ENCODE peak calls at places on chromosomes 16 and 17, in five cellular contexts. U is lung, Y is suprapubic skin, L is stomach, T is A549. I is an unnamed sample.

GRCh38 chr17:17355426-17355825 is 52.3 kb downstream of the NT5M start:
- DNase-seq in L (no peak), Y (no peak), U (no peak), T (no peak), I (no peak)

GRCh38 chr17:17204041-17204591 is 2.0 kb downstream of the PLD6 start:
- DNase-seq in U (no peak), T (no peak), Y (no peak), L (peak), I (no peak)

GRCh38 chr17:208429-208828 is 27.0 kb upstream of the DOC2B start:
- DNase-seq in T (no peak), L (no peak), Y (no peak), U (no peak), I (no peak)

GRCh38 chr17:37770631-37771518 is 26.0 kb upstream of the HNF1B start:
- DNase-seq in L (peak), U (peak), Y (no peak), T (peak), I (no peak)

GRCh38 chr16:54648575-54648974 is 282.1 kb upstream of the IRX5 start:
- DNase-seq in T (no peak), L (no peak), Y (no peak), U (no peak), I (no peak)

GRCh38 chr16:23694707-23695373 is 16.2 kb downstream of the PLK1 start:
- DNase-seq in L (no peak), Y (no peak), U (no peak), T (no peak), I (no peak)

GRCh38 chr17:27352481-27353460 is 58.9 kb downstream of the WSB1 start:
- DNase-seq in T (peak), L (no peak), Y (no peak), U (no peak), I (no peak)

GRCh38 chr17:64406321-64407200 is 15.9 kb upstream of the PECAM1 start:
- DNase-seq in L (no peak), Y (no peak), U (no peak), T (peak), I (no peak)

GRCh38 chr16:68257906-68258800 is 6.2 kb upstream of the SLC7A6 start:
- DNase-seq in T (peak), L (no peak), U (no peak), Y (no peak), I (peak)

GRCh38 chr17:34241062-34241461 is 14.0 kb upstream of the CCL2 start:
- DNase-seq in Y (no peak), L (peak), T (no peak), U (no peak), I (no peak)

GRCh38 chr16:66521951-66522771 is 27.8 kb downstream of the TK2 start:
- DNase-seq in Y (no peak), T (no peak), L (peak), U (peak), I (no peak)

GRCh38 chr16:27251561-27252205 is 16.9 kb downstream of the NSMCE1 start:
- DNase-seq in L (no peak), Y (no peak), U (no peak), T (no peak), I (no peak)

GRCh38 chr16:76854234-76854633 is 336.8 kb upstream of the MON1B start:
- DNase-seq in L (no peak), U (no peak), Y (no peak), T (peak), I (no peak)

GRCh38 chr17:72967963-72968585 is 124.4 kb downstream of the SLC39A11 start:
- DNase-seq in Y (no peak), U (no peak), T (no peak), L (no peak), I (no peak)

GRCh38 chr17:75909051-75909811 is 4.5 kb upstream of the MRPL38 start:
- DNase-seq in T (no peak), L (peak), Y (no peak), U (peak), I (no peak)

GRCh38 chr16:59330030-59330670 is 596.0 kb upstream of the GOT2 start:
- DNase-seq in Y (no peak), L (no peak), T (no peak), U (no peak), I (no peak)

GRCh38 chr16:29982560-29983419 is 9.1 kb downstream of the TAOK2 start:
- DNase-seq in T (no peak), L (no peak), Y (peak), U (no peak), I (no peak)

GRCh38 chr16:84874553-84874952 is 54.8 kb downstream of the CRISPLD2 start:
- DNase-seq in Y (no peak), L (no peak), U (no peak), T (no peak), I (no peak)

GRCh38 chr16:8776193-8776592 is 21.2 kb downstream of the TMEM186 start:
- DNase-seq in T (no peak), U (no peak), Y (no peak), L (no peak), I (no peak)

GRCh38 chr17:65926599-65926998 is 265.3 kb downstream of the CEP112 start:
- DNase-seq in T (no peak), L (no peak), Y (no peak), U (no peak), I (no peak)

GRCh38 chr16:48583075-48584065 is 26.6 kb downstream of the N4BP1 start:
- DNase-seq in Y (no peak), L (no peak), T (no peak), U (peak), I (no peak)

GRCh38 chr17:19361975-19362292 is 589 bp downstream of the B9D1 start:
- DNase-seq in T (peak), L (no peak), Y (no peak), U (no peak), I (no peak)

GRCh38 chr16:87527055-87527724 is 34.4 kb upstream of the ZCCHC14 start:
- DNase-seq in Y (no peak), L (no peak), T (no peak), U (no peak), I (no peak)

GRCh38 chr16:81445143-81445922 is 725 bp downstream of the CMIP start:
- DNase-seq in U (no peak), Y (no peak), L (peak), T (no peak), I (no peak)

GRCh38 chr17:43830510-43831145 is 2.3 kb downstream of the MPP3 start:
- DNase-seq in L (no peak), T (no peak), Y (no peak), U (no peak), I (no peak)

GRCh38 chr17:73719588-73720071 is 75.4 kb upstream of the SDK2 start:
- DNase-seq in U (no peak), T (no peak), L (no peak), Y (no peak), I (no peak)

GRCh38 chr16:23847938-23848337 is 12.2 kb downstream of the PRKCB start:
- DNase-seq in U (no peak), T (no peak), Y (no peak), L (no peak), I (no peak)

GRCh38 chr17:45228985-45229517 is 7.4 kb downstream of the FMNL1 start:
- DNase-seq in L (peak), U (peak), T (peak), Y (peak), I (peak)

GRCh38 chr17:17208013-17208412 is 1.9 kb upstream of the PLD6 start:
- DNase-seq in L (no peak), T (no peak), U (no peak), Y (no peak), I (no peak)

GRCh38 chr16:10941127-10941933 is 938 bp downstream of the DEXI start:
- DNase-seq in Y (no peak), T (no peak), L (no peak), U (no peak), I (no peak)

GRCh38 chr16:10940501-10941079 is 1.7 kb downstream of the DEXI start:
- DNase-seq in U (no peak), T (no peak), Y (no peak), L (no peak), I (no peak)

GRCh38 chr16:10938321-10938720 is 3.9 kb downstream of the DEXI start:
- DNase-seq in T (no peak), Y (no peak), L (no peak), U (no peak), I (no peak)

GRCh38 chr16:10938844-10939648 is 3.2 kb downstream of the DEXI start:
- DNase-seq in T (no peak), U (no peak), L (no peak), Y (no peak), I (no peak)

DNA sequence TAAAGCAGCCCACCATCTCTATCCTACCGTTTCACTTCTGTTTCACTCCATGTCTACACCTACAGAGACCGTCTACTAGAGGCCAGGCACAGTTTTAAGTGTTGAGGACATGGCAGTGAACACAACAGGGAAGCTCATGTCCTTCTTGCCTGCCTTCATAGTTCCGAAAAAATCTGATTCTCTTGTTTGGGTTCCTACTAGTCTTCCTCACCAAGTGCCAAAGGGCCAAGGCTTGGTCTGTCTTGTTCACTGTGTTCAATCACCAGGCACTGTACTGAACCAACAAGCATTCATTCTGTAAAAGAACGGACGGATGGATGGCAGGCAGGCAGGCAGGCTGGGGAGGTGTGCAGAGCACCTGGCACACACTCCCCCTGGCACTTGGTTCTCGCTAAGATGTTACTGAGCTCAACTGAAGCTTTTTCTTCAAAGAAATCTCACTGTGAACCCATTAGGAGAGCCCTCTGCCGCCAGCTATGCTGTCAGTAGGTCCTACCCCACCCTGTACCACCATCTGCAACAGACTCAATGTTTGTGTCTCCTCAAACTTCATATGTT is 2.5 kb downstream of the DEXI start:
- DNase-seq in Y (no peak), T (no peak), U (no peak), L (no peak), I (no peak)
- H3K4me3 ChIP-seq in Y (peak), T (no peak), U (no peak), L (peak), I (peak)

GRCh38 chr17:7573324-7574080 is 5.9 kb upstream of the CD68 start:
- DNase-seq in L (peak), Y (peak), U (peak), T (peak), I (peak)

GRCh38 chr17:7570351-7570750 is 8.6 kb downstream of the SENP3 start:
- DNase-seq in T (no peak), Y (no peak), L (no peak), U (no peak), I (no peak)

GRCh38 chr17:7572338-7572587 is 7.2 kb upstream of the CD68 start:
- DNase-seq in Y (no peak), U (peak), L (no peak), T (no peak), I (no peak)

GRCh38 chr17:7574176-7574953 is 5.1 kb upstream of the CD68 start:
- DNase-seq in L (no peak), U (no peak), Y (no peak), T (no peak), I (no peak)

GRCh38 chr17:7572588-7573323 is 6.7 kb upstream of the CD68 start:
- DNase-seq in Y (peak), T (peak), U (no peak), L (peak), I (peak)
- TF ChIP-seq CTCF in Y (no peak), T (no peak), U (no peak), L (no peak), I (no peak)

GRCh38 chr17:78541488-78542237 is 35.5 kb downstream of the DNAH17 start:
- DNase-seq in U (no peak), T (peak), Y (peak), L (no peak), I (no peak)

GRCh38 chr17:78535285-78536197 is 41.7 kb downstream of the DNAH17 start:
- DNase-seq in U (peak), T (peak), Y (no peak), L (no peak), I (no peak)

GRCh38 chr17:78539771-78540170 is 37.4 kb downstream of the DNAH17 start:
- DNase-seq in L (no peak), T (no peak), U (no peak), Y (peak), I (no peak)

GRCh38 chr17:78537217-78537860 is 39.9 kb downstream of the DNAH17 start:
- DNase-seq in Y (no peak), L (no peak), U (no peak), T (no peak), I (no peak)

DNA sequence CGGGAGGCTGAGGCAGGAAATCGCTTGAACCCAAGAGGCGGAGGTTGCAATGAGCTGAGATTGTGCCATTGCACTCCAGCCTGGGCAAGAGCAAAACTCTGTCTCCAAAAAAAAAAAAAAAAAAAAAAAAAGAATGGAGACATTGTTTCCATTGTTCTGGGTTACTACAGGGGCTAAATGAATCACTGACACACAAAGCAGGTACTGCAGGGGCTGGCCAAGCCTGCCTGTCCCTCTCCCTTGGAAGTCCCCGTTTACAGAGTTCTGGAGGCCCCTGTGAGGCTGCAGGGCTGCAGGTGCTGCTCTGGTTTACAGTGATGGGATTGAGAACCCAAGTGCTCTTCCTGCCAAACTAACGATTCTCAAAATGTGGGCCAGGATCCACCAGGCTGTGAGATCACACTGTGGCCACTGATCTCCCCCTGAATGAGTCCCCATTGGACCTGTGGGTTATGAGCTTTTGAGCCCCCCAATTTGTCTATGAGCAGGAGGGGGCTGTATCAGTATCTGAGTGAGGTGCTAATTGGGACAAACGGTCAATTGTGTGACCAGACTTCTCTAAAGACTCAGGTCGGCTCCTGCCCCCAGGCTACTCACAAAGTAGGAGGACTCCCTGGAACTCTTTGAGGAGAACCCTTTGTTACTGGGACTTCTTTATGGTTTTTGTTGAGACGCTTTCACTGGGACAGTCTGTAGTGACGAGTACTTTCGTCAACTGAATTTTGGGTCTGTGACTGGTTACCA is 39.0 kb downstream of the DNAH17 start:
- DNase-seq in T (no peak), U (no peak), L (no peak), Y (no peak), I (no peak)
- H3K27ac ChIP-seq in T (peak), U (no peak), L (no peak), Y (peak), I (no peak)

GRCh38 chr16:51134876-51135275 is 16.2 kb downstream of the SALL1 start:
- DNase-seq in T (no peak), Y (no peak), L (no peak), U (no peak), I (no peak)
- H3K4me3 ChIP-seq in T (no peak), Y (no peak), L (no peak), U (no peak), I (no peak)

DNA sequence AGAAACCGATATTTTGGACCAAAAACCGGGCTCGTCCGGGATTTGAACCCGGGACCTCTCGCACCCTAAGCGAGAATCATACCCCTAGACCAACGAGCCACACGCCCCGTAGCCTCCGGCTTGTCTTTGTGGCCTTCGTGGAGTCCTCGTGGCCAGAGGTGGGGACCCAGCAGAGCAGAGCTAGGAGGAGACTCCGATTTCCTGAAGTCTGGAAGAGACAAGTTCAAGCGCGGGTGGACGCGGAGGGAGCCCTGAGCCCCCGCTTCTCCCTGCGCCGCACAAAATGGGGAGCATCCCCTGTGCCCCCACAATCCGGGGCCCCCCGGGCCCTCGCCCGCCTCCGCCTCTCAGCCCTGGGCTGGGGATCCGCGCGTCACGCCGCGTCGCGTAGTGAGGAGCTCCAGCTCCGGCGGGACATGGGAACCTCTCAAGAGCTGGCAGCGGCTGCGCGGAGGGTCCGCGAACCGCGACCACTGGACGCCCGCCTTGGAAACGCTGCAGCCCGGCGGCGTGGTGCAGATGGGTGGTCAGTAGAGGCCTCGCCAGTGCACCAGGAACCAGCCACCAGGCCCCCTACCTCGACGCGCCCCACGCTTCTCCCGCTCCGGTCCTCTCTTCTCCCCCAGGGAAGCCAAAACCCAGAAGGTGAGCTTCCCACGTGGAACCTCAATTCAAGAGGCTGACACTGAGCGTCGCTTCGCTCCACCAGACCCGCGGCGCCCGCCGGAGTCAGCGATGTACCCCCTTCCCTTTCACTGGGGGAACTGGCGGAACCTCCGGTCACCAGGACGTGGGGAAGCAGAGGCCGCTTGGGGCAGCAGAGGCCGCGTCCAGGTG is 5.2 kb upstream of the OR1F1 start:
- DNase-seq in T (peak), U (no peak), Y (no peak), L (peak), I (no peak)
- TF ChIP-seq CTCF in T (no peak), U (no peak), Y (no peak), L (no peak), I (no peak)